ENCODE peak calls at places on chromosome 16, in five cellular contexts. V is mucosa of descending colon, F is fibroblast of lung, U is lung, T is breast epithelium. H is an unnamed sample. For H3K9me3, the result is how much of the 10 kb centered on the place peaks cover.

GRCh38 chr16:14196539-14196938 is 125.4 kb downstream of the MRTFB start:
- DNase-seq in V (no peak), F (no peak), U (no peak), T (no peak), H (no peak)

GRCh38 chr16:3188925-3189825 is 1.2 kb downstream of the OR1F1 start:
- DNase-seq in V (no peak), F (peak), U (no peak), T (no peak), H (peak)

GRCh38 chr16:88309905-88310259 is 72.9 kb upstream of the ZNF469 start:
- DNase-seq in V (no peak), F (no peak), U (no peak), T (no peak), H (no peak)

GRCh38 chr16:79261461-79261860 is 339.1 kb downstream of the MAF start:
- DNase-seq in V (peak), F (no peak), U (no peak), T (no peak), H (no peak)

GRCh38 chr16:86725401-86725800 is 147.1 kb downstream of the FOXL1 start:
- DNase-seq in V (no peak), F (no peak), U (no peak), T (no peak), H (no peak)

GRCh38 chr16:57604177-57604576 is 24.3 kb upstream of the ADGRG1 start:
- DNase-seq in V (no peak), F (no peak), U (no peak), T (no peak), H (no peak)

GRCh38 chr16:31141489-31142108 is 6.1 kb upstream of the PRSS8 start:
- DNase-seq in V (peak), F (peak), U (no peak), T (no peak), H (no peak)

GRCh38 chr16:88320947-88321634 is 61.7 kb upstream of the ZNF469 start:
- DNase-seq in V (no peak), F (no peak), U (no peak), T (no peak), H (no peak)

GRCh38 chr16:3695610-3696369 is 21.5 kb downstream of the TRAP1 start:
- DNase-seq in V (no peak), F (no peak), U (no peak), T (no peak), H (no peak)

GRCh38 chr16:55700067-55700466 is 44.3 kb downstream of the SLC6A2 start:
- DNase-seq in V (no peak), F (no peak), U (no peak), T (no peak), H (no peak)

GRCh38 chr16:70635356-70636016 is 10.9 kb upstream of the IL34 start:
- DNase-seq in V (no peak), F (peak), U (no peak), T (no peak), H (no peak)

GRCh38 chr16:50400967-50401348 is 32.2 kb upstream of the BRD7 start:
- DNase-seq in V (no peak), F (no peak), U (peak), T (no peak), H (no peak)

GRCh38 chr16:74622005-74622404 is 15.1 kb upstream of the GLG1 start:
- DNase-seq in V (no peak), F (no peak), U (no peak), T (no peak), H (no peak)

GRCh38 chr16:70746040-70746707 is 54.8 kb downstream of the VAC14 start:
- DNase-seq in V (peak), F (peak), U (peak), T (peak), H (no peak)

GRCh38 chr16:22356930-22357634 is 17.3 kb downstream of the CDR2 start:
- DNase-seq in V (no peak), F (peak), U (no peak), T (no peak), H (no peak)

GRCh38 chr16:88713568-88714419 is 7.5 kb downstream of the CTU2 start:
- DNase-seq in V (no peak), F (peak), U (no peak), T (no peak), H (no peak)

GRCh38 chr16:10228779-10229178 is 46.6 kb upstream of the GRIN2A start:
- DNase-seq in V (no peak), F (no peak), U (no peak), T (no peak), H (no peak)

GRCh38 chr16:10231563-10231962 is 49.3 kb upstream of the GRIN2A start:
- DNase-seq in V (no peak), F (no peak), U (no peak), T (no peak), H (no peak)

GRCh38 chr16:10226672-10227306 is 44.6 kb upstream of the GRIN2A start:
- DNase-seq in V (no peak), F (no peak), U (no peak), T (no peak), H (no peak)

DNA sequence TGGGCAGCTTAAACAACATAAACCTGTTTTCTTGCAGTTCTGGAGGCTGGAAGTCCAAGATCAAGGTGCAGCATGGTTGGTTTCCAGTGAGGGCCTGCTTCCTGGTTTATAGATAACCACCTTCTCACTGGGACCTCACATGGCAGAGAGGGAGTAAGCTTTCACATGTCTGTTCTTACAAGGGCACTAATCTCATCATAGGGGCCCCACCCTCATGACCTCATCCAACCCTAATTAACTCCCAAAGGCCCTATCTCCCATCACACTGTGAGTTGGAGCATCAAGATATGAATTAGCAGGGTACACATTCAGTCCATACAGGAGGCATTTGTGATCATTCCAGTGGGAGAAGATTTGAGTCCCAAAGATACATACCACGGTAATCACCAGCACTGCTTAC is 50.5 kb upstream of the GRIN2A start:
- DNase-seq in V (no peak), F (no peak), U (no peak), T (no peak), H (no peak)
- H3K9me3 ChIP-seq in V (under half), F (under half), U (under half), T (under half), H (under half)

GRCh38 chr16:5490499-5490898 is 392.9 kb upstream of the EEF2KMT start:
- DNase-seq in V (peak), F (peak), U (no peak), T (no peak), H (no peak)
- TF ChIP-seq CTCF in V (peak), F (no peak), U (no peak), T (peak), H (no peak)

GRCh38 chr16:68563631-68564366 is 24.7 kb downstream of the ZFP90 start:
- DNase-seq in V (no peak), F (no peak), U (no peak), T (no peak), H (no peak)
- H3K9me3 ChIP-seq in V (half or more), F (under half), U (under half), T (half or more), H (half or more)

GRCh38 chr16:85545227-85545818 is 67.8 kb upstream of the GSE1 start:
- DNase-seq in V (no peak), F (no peak), U (no peak), T (no peak), H (no peak)

GRCh38 chr16:85544668-85545067 is 68.5 kb upstream of the GSE1 start:
- DNase-seq in V (no peak), F (no peak), U (no peak), T (no peak), H (peak)

GRCh38 chr16:85548375-85548774 is 64.7 kb upstream of the GSE1 start:
- DNase-seq in V (no peak), F (no peak), U (no peak), T (no peak), H (no peak)

GRCh38 chr16:85543998-85544397 is 69.1 kb upstream of the GSE1 start:
- DNase-seq in V (no peak), F (no peak), U (no peak), T (no peak), H (no peak)

GRCh38 chr16:85546585-85547447 is 66.3 kb upstream of the GSE1 start:
- DNase-seq in V (no peak), F (no peak), U (no peak), T (no peak), H (no peak)
- TF ChIP-seq CTCF in V (no peak), F (no peak), U (no peak), T (no peak), H (no peak)

GRCh38 chr16:26889751-26890150 is 177.0 kb upstream of the C16orf82 start:
- DNase-seq in V (no peak), F (no peak), U (no peak), T (no peak), H (no peak)

DNA sequence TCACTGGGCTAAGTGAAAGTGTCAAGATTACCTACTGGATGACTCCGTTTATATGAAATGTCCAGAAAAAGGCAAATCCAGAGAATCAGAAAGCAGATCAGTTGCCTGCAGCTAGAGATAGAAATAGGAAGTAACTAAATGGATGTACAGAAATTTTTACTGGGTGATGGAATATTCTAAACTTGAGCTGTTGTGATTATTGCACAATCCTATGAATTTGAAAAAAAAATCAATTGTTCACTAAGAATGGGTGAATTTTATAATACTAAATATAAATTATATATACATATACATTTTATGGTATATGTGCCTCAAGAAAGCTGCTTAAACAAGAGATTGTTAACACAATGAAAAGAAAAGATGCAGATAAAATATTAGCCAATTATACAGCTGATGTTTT is 181.1 kb upstream of the C16orf82 start:
- DNase-seq in V (no peak), F (no peak), U (no peak), T (no peak), H (no peak)
- H3K9me3 ChIP-seq in V (under half), F (under half), U (under half), T (under half), H (under half)

GRCh38 chr16:20260215-20261009 is 66.9 kb downstream of the GP2 start:
- DNase-seq in V (no peak), F (no peak), U (no peak), T (no peak), H (no peak)
- TF ChIP-seq CTCF in V (no peak), F (no peak), U (no peak), T (no peak), H (no peak)